ENCODE peak calls at places on chromosomes 16 and 17, in ten cellular contexts. Z is progenitor cell of endocrine pancreas, K is NCI-H2107, R is GM23248, E is islet precursor cell, Y is stromal cell of bone marrow, I is mesothelial cell of epicardium, P is cardiac muscle cell, H is EH, C is retina. Q is an unnamed sample.

GRCh38 chr17:48045270-48046001 is 2.7 kb upstream of the NFE2L1 start:
- DNase-seq in R (peak), I (no peak), K (no peak), C (no peak), Z (no peak), E (peak), Y (peak), H (peak), P (no peak), Q (no peak)

GRCh38 chr16:83717308-83717707 is 90.5 kb upstream of the HSBP1 start:
- DNase-seq in I (no peak), Y (no peak), Z (no peak), P (no peak), K (no peak), R (no peak), H (no peak), C (no peak), E (no peak), Q (no peak)

GRCh38 chr16:11301645-11302513 is 20.7 kb upstream of the PRM1 start:
- DNase-seq in P (no peak), H (no peak), K (no peak), I (no peak), E (no peak), R (peak), C (no peak), Y (no peak), Z (no peak), Q (no peak)

GRCh38 chr17:10295728-10296343 is 77.0 kb downstream of the MYH13 start:
- DNase-seq in Z (peak), E (peak), K (no peak), P (peak), Y (peak), R (peak), C (peak), H (peak), I (peak), Q (peak)

GRCh38 chr16:23673971-23674614 is 4.6 kb upstream of the PLK1 start:
- DNase-seq in R (no peak), P (no peak), I (no peak), Y (no peak), H (no peak), K (no peak), Z (no peak), E (peak), C (no peak), Q (no peak)

GRCh38 chr17:49575524-49576120 is at the start of gene NXPH3:
- DNase-seq in C (no peak), P (peak), Y (no peak), R (peak), E (peak), Z (peak), H (peak), I (peak), K (peak), Q (peak)

GRCh38 chr16:69260506-69260905 is 50.6 kb upstream of the VPS4A start:
- DNase-seq in Z (no peak), K (no peak), P (no peak), I (no peak), R (no peak), C (no peak), E (no peak), Y (no peak), H (no peak), Q (no peak)

GRCh38 chr16:89764711-89765201 is 43.4 kb downstream of the ZNF276 start:
- DNase-seq in I (no peak), Y (peak), K (no peak), E (no peak), H (no peak), R (no peak), C (no peak), P (peak), Z (no peak), Q (peak)

GRCh38 chr17:41600318-41600717 is 12.2 kb downstream of the KRT16 start:
- DNase-seq in E (no peak), P (no peak), K (no peak), H (no peak), R (no peak), I (no peak), Y (no peak), Z (no peak), C (no peak), Q (no peak)

GRCh38 chr17:74757931-74758845 is 9.8 kb downstream of the NHERF1 start:
- DNase-seq in I (no peak), R (no peak), Y (no peak), Z (no peak), E (no peak), C (no peak), H (no peak), K (peak), P (peak), Q (no peak)

GRCh38 chr17:37488607-37489196 is 989 bp upstream of the DUSP14 start:
- DNase-seq in P (peak), K (peak), Z (peak), E (peak), I (peak), C (no peak), H (peak), Y (peak), R (peak), Q (peak)

GRCh38 chr17:13575466-13575865 is 26.3 kb downstream of the HS3ST3A1 start:
- DNase-seq in K (no peak), C (no peak), P (no peak), H (no peak), I (no peak), Y (no peak), R (no peak), Z (no peak), E (no peak), Q (no peak)

GRCh38 chr16:11235703-11235991 is 20.4 kb downstream of the SOCS1 start:
- DNase-seq in E (no peak), I (no peak), P (no peak), R (no peak), C (no peak), H (no peak), K (no peak), Z (no peak), Y (no peak), Q (no peak)

GRCh38 chr16:24668481-24669001 is 60.9 kb upstream of the TNRC6A start:
- DNase-seq in C (no peak), E (no peak), Y (peak), K (no peak), Z (no peak), R (peak), P (peak), I (no peak), H (peak), Q (no peak)

GRCh38 chr16:73074399-73074798 is 26.5 kb upstream of the ZFHX3 start:
- DNase-seq in I (no peak), R (no peak), P (no peak), Z (no peak), H (no peak), Y (no peak), E (no peak), K (no peak), C (no peak), Q (no peak)

GRCh38 chr16:65961491-65962143 is 404.9 kb upstream of the CDH5 start:
- DNase-seq in R (no peak), E (no peak), K (no peak), C (no peak), Z (no peak), H (peak), P (no peak), I (no peak), Y (no peak), Q (no peak)

GRCh38 chr16:20744922-20745440 is 3.4 kb upstream of the THUMPD1 start:
- DNase-seq in Y (no peak), C (no peak), E (no peak), K (no peak), R (no peak), H (no peak), I (no peak), P (peak), Z (no peak), Q (no peak)

GRCh38 chr16:66508914-66509496 is 40.9 kb downstream of the TK2 start:
- DNase-seq in E (no peak), Y (no peak), P (no peak), Z (no peak), C (no peak), I (no peak), H (no peak), K (no peak), R (no peak), Q (no peak)

GRCh38 chr17:81291662-81292061 is 3.4 kb downstream of the SLC38A10 start:
- DNase-seq in E (peak), R (peak), C (peak), Z (peak), P (peak), I (peak), H (peak), K (peak), Y (peak), Q (peak)

GRCh38 chr16:8867483-8868271 is 1.1 kb downstream of the CARHSP1 start:
- DNase-seq in Y (no peak), C (peak), R (peak), E (peak), I (no peak), Z (no peak), K (no peak), H (peak), P (no peak), Q (peak)

GRCh38 chr17:40224707-40225092 is 5.6 kb downstream of the WIPF2 start:
- DNase-seq in K (no peak), C (peak), P (peak), Y (peak), H (peak), E (no peak), R (peak), Z (no peak), I (no peak), Q (no peak)

GRCh38 chr17:9237661-9238301 is 216.5 kb downstream of the NTN1 start:
- DNase-seq in Z (no peak), I (no peak), E (no peak), C (peak), K (no peak), H (no peak), R (no peak), Y (no peak), P (no peak), Q (no peak)

GRCh38 chr16:72094266-72094610 is 591 bp downstream of the DHX38 start:
- DNase-seq in K (no peak), P (no peak), Y (peak), R (peak), C (no peak), E (no peak), I (no peak), Z (no peak), H (no peak), Q (no peak)

GRCh38 chr17:41618341-41619161 is 5.8 kb downstream of the KRT17 start:
- DNase-seq in C (no peak), H (no peak), E (peak), P (no peak), Z (no peak), R (no peak), I (no peak), Y (no peak), K (no peak), Q (no peak)

GRCh38 chr16:747978-748746 is 7.4 kb upstream of the CIAO3 start:
- DNase-seq in Y (no peak), K (no peak), Z (no peak), E (no peak), P (no peak), C (no peak), H (no peak), R (no peak), I (no peak), Q (no peak)

GRCh38 chr17:75877752-75878173 is 618 bp downstream of the TRIM47 start:
- DNase-seq in R (peak), Z (peak), P (peak), E (peak), I (peak), K (no peak), C (peak), H (peak), Y (peak), Q (peak)

GRCh38 chr16:87053016-87053982 is 263.9 kb downstream of the C16orf95 start:
- DNase-seq in Z (no peak), R (no peak), I (no peak), H (no peak), C (no peak), E (no peak), K (no peak), Y (no peak), P (no peak), Q (no peak)

GRCh38 chr16:24568392-24568791 is 29.0 kb downstream of the RBBP6 start:
- DNase-seq in P (peak), C (no peak), H (peak), Z (no peak), K (no peak), Y (peak), E (no peak), R (peak), I (no peak), Q (no peak)

GRCh38 chr17:46191332-46192210 is 1.7 kb downstream of the KANSL1 start:
- DNase-seq in I (no peak), Y (no peak), P (peak), C (peak), R (peak), H (peak), E (no peak), Z (no peak), K (no peak), Q (peak)

GRCh38 chr16:525123-525519 is 2.4 kb upstream of the CAPN15 start:
- DNase-seq in Y (no peak), P (no peak), E (no peak), I (no peak), H (no peak), Z (no peak), R (no peak), C (no peak), K (no peak), Q (no peak)

GRCh38 chr16:1146409-1146808 is 6.5 kb upstream of the CACNA1H start:
- DNase-seq in Z (no peak), Y (no peak), I (no peak), R (no peak), E (no peak), C (no peak), P (no peak), K (no peak), H (no peak), Q (no peak)

GRCh38 chr17:33342025-33342424 is 48.9 kb upstream of the ASIC2 start:
- DNase-seq in P (no peak), Y (no peak), I (no peak), H (no peak), C (no peak), R (no peak), E (no peak), K (no peak), Z (no peak), Q (no peak)

GRCh38 chr16:27945233-27945975 is 118.1 kb downstream of the GSG1L start:
- DNase-seq in Z (no peak), C (peak), H (no peak), K (no peak), I (no peak), P (no peak), Y (no peak), E (peak), R (no peak), Q (no peak)